ENCODE peak calls at places on chromosome 10, in five cellular contexts. T is neural progenitor cell, Y is breast epithelium, B is MM.1S, H is IMR-90. L is an unnamed sample. For H3K9me3 and H3K36me3, the result is how much of the 10 kb centered on the place peaks cover.

GRCh38 chr10:4647138-4647785 is 178.7 kb upstream of the AKR1E2 start:
- DNase-seq in T (no peak), Y (no peak), B (no peak), H (peak), L (no peak)

GRCh38 chr10:63719174-63719856 is 198.1 kb downstream of the REEP3 start:
- DNase-seq in T (no peak), Y (no peak), B (no peak), H (no peak), L (no peak)

GRCh38 chr10:13706604-13707003 is 119.8 kb downstream of the PRPF18 start:
- DNase-seq in T (no peak), Y (no peak), B (no peak), H (no peak), L (no peak)

GRCh38 chr10:113553149-113553548 is 296 bp downstream of the HABP2 start:
- DNase-seq in T (no peak), Y (no peak), B (no peak), H (no peak), L (no peak)

GRCh38 chr10:92517034-92517655 is 56.7 kb downstream of the IDE start:
- DNase-seq in T (peak), Y (peak), B (peak), H (peak), L (peak)

GRCh38 chr10:77626266-77626935 is 11.2 kb downstream of the KCNMA1 start:
- DNase-seq in T (no peak), Y (no peak), B (no peak), H (no peak), L (no peak)

GRCh38 chr10:90856261-90856660 is 1.6 kb downstream of the HTR7 start:
- DNase-seq in T (no peak), Y (no peak), B (no peak), H (no peak), L (no peak)

GRCh38 chr10:70417568-70417967 is 13.6 kb downstream of the EIF4EBP2 start:
- DNase-seq in T (no peak), Y (no peak), B (no peak), H (peak), L (no peak)

GRCh38 chr10:77497748-77498147 is 139.9 kb downstream of the KCNMA1 start:
- DNase-seq in T (no peak), Y (no peak), B (no peak), H (no peak), L (no peak)

GRCh38 chr10:14293516-14293915 is 37.2 kb downstream of the FRMD4A start:
- DNase-seq in T (no peak), Y (no peak), B (no peak), H (peak), L (no peak)

GRCh38 chr10:129951251-129951808 is 12.7 kb downstream of the EBF3 start:
- DNase-seq in T (no peak), Y (no peak), B (no peak), H (no peak), L (no peak)

GRCh38 chr10:1962025-1962424 is 224.7 kb upstream of the ADARB2 start:
- DNase-seq in T (peak), Y (no peak), B (no peak), H (no peak), L (no peak)

GRCh38 chr10:122494173-122494820 is 32.9 kb downstream of the HTRA1 start:
- DNase-seq in T (no peak), Y (no peak), B (no peak), H (no peak), L (no peak)

GRCh38 chr10:122494833-122495232 is 33.5 kb downstream of the HTRA1 start:
- DNase-seq in T (no peak), Y (no peak), B (no peak), H (peak), L (peak)

GRCh38 chr10:122493761-122494160 is 32.4 kb downstream of the HTRA1 start:
- DNase-seq in T (no peak), Y (no peak), B (no peak), H (no peak), L (no peak)

GRCh38 chr10:122492006-122492405 is 30.7 kb downstream of the HTRA1 start:
- DNase-seq in T (no peak), Y (no peak), B (no peak), H (no peak), L (no peak)

GRCh38 chr10:122492955-122493597 is 31.7 kb downstream of the HTRA1 start:
- DNase-seq in T (no peak), Y (no peak), B (no peak), H (peak), L (peak)
- H3K4me3 ChIP-seq in T (no peak), Y (no peak), B (no peak), H (no peak), L (no peak)

DNA sequence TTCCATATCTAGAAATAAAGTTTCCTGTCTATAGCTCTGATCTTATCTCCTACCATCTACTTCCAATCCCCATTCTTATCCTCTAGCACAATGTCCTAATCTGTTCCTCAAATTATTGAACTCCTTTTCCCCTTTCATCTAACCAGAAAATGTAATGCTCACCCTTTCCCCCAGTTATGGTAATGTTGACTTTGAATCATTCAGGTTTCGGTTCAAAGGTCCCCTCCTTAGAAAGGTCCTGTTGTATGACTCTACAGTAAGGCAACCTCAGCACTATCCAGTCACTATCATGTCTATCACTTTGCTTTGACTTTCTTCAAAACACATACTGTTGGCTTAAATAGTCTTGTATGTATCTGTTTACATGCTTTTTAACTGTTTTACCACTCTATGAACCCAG is 264.2 kb upstream of the PCDH15 start:
- DNase-seq in T (no peak), Y (no peak), B (no peak), H (no peak), L (no peak)
- H3K9me3 ChIP-seq in T (under half), Y (under half), B (under half), H (under half), L (under half)

GRCh38 chr10:73423309-73423708 is 9.5 kb upstream of the ANXA7 start:
- DNase-seq in T (no peak), Y (no peak), B (no peak), H (no peak), L (no peak)
- H3K36me3 ChIP-seq in T (under half), Y (under half), B (under half), H (under half), L (under half)

GRCh38 chr10:33329178-33329577 is 5.3 kb downstream of the NRP1 start:
- DNase-seq in T (no peak), Y (no peak), B (no peak), H (no peak), L (no peak)

GRCh38 chr10:33330543-33331019 is 3.9 kb downstream of the NRP1 start:
- DNase-seq in T (peak), Y (peak), B (peak), H (peak), L (peak)

GRCh38 chr10:33333260-33334169 is 952 bp downstream of the NRP1 start:
- DNase-seq in T (no peak), Y (no peak), B (no peak), H (no peak), L (no peak)

GRCh38 chr10:33332183-33333031 is 2.1 kb downstream of the NRP1 start:
- DNase-seq in T (peak), Y (no peak), B (no peak), H (peak), L (no peak)

GRCh38 chr10:33331020-33331557 is 3.4 kb downstream of the NRP1 start:
- DNase-seq in T (peak), Y (no peak), B (no peak), H (no peak), L (no peak)
- H3K4me3 ChIP-seq in T (peak), Y (peak), B (no peak), H (peak), L (no peak)

GRCh38 chr10:31980471-31980870 is 51.8 kb upstream of the ARHGAP12 start:
- DNase-seq in T (no peak), Y (no peak), B (no peak), H (no peak), L (no peak)
- H3K9me3 ChIP-seq in T (under half), Y (under half), B (under half), H (under half), L (under half)

GRCh38 chr10:3100093-3100792 is 32.9 kb downstream of the PFKP start:
- DNase-seq in T (no peak), Y (no peak), B (no peak), H (no peak), L (no peak)
- H3K36me3 ChIP-seq in T (under half), Y (under half), B (under half), H (half or more), L (half or more)

DNA sequence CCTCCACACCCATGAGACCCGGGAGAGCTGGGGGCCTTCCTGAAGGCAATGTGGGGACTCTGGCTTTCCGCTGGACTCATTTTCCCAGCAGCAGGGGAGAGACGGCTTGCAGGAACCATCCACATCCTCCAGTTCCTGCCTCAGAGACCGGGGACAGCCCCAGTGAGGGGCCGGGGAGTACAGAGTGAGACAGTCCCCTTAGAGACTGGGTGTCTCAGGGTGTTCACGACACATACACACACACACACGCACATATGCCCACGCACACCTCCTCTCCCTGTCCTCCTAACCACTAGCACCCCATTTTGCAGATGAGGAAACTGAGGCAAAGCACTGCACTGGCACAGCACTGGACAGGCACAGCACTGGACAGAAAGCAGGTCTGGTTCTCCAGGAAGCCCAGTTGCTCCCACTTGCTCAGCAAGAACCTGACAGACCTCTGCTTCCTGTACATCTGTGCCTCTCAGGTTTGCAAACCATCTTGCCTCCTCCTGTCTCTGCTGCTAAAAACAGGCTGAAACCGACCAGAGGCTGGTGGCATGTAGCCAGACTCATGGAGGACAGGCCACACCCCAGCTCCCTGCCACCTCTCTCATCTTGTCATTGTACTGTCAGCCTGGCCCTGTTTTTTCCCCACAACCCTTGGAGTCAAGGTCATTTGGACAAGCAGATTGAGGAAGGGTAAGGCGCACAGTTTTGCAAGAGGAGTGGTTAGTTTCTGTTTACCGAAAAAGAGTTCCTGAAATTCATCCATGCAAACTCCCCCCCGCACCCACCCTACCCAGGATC is 8.0 kb upstream of the C10orf105 start:
- DNase-seq in T (no peak), Y (peak), B (peak), H (no peak), L (no peak)
- H3K4me3 ChIP-seq in T (no peak), Y (no peak), B (peak), H (no peak), L (no peak)

GRCh38 chr10:18557960-18558359 is 93.4 kb downstream of the NSUN6 start:
- DNase-seq in T (no peak), Y (no peak), B (no peak), H (no peak), L (no peak)
- H3K9me3 ChIP-seq in T (under half), Y (under half), B (under half), H (under half), L (under half)

DNA sequence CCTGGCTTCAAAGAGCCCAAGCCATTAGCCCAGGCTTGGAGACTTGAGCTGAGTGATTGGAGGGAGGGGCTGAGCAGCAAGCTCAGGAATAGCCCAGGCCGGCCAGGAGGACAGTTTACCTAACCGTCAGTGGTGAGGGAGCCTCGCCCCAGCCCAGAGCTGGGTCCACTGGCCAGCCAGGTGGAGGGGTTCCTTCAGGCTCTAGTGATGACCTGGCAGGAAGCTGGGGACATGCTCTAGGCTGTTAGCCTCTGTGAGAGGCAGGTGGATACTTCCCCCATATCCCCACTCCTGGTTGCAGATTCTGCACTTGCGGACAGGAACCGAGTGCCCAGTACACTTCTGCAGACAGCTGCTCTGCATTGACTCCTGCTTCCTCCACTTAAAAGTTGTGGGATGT is 61.2 kb upstream of the ANTXRL start:
- DNase-seq in T (no peak), Y (no peak), B (no peak), H (no peak), L (no peak)
- H3K36me3 ChIP-seq in T (under half), Y (under half), B (under half), H (under half), L (under half)

GRCh38 chr10:664248-664647 is 25.2 kb downstream of the DIP2C start:
- DNase-seq in T (no peak), Y (no peak), B (no peak), H (no peak), L (no peak)
- H3K4me3 ChIP-seq in T (no peak), Y (no peak), B (no peak), H (no peak), L (no peak)